ENCODE peak calls at places on chromosomes 3 and 15, in seven cellular contexts. D is lower lobe of right lung; E is neural progenitor cell; G is uterus; U is endothelial cell of umbilical vein; V is CD8-positive, alpha-beta T cell; T is Peyer's patch. I is an unnamed sample.

GRCh38 chr15:50124557-50125080 is 5.6 kb upstream of the ATP8B4 start:
- DNase-seq in D (no peak), E (no peak), G (no peak), U (no peak), V (no peak), T (no peak), I (no peak)

GRCh38 chr3:149291178-149291577 is 42.3 kb downstream of the TM4SF18 start:
- DNase-seq in D (no peak), E (peak; percentile 12), G (no peak), U (no peak), V (no peak), T (no peak), I (peak; percentile 19)

GRCh38 chr15:28954466-28955159 is 68.8 kb downstream of the APBA2 start:
- DNase-seq in D (no peak), E (no peak), G (no peak), U (no peak), V (no peak), T (no peak), I (peak; percentile 43)

GRCh38 chr15:25170781-25171110 is 216.0 kb downstream of the SNRPN start:
- DNase-seq in D (peak; percentile 32), E (no peak), G (no peak), U (no peak), V (no peak), T (peak; percentile 25), I (no peak)

GRCh38 chr15:45611305-45611704 is 23.5 kb upstream of the SQOR start:
- DNase-seq in D (no peak), E (peak; percentile 33), G (no peak), U (peak; percentile 33), V (no peak), T (no peak), I (no peak)

GRCh38 chr3:160381470-160381869 is 17.6 kb downstream of the IFT80 start:
- DNase-seq in D (no peak), E (no peak), G (no peak), U (no peak), V (no peak), T (no peak), I (no peak)

GRCh38 chr3:94612631-94613030 is 549.8 kb downstream of the NSUN3 start:
- DNase-seq in D (no peak), E (no peak), G (no peak), U (peak; percentile 2), V (no peak), T (no peak), I (no peak)

GRCh38 chr3:170532573-170532972 is 53.3 kb downstream of the SLC7A14 start:
- DNase-seq in D (no peak), E (no peak), G (no peak), U (no peak), V (no peak), T (no peak), I (no peak)

GRCh38 chr3:61936344-61936937 is 375.1 kb downstream of the PTPRG start:
- DNase-seq in D (no peak), E (peak; percentile 55), G (no peak), U (peak; percentile 39), V (peak; percentile 21), T (no peak), I (peak; percentile 58)

GRCh38 chr3:42371776-42372175 is 38.6 kb downstream of the LYZL4 start:
- DNase-seq in D (no peak), E (no peak), G (no peak), U (no peak), V (no peak), T (no peak), I (no peak)

GRCh38 chr3:6321999-6322398 is 538.9 kb upstream of the GRM7 start:
- DNase-seq in D (no peak), E (no peak), G (no peak), U (no peak), V (no peak), T (no peak), I (no peak)

GRCh38 chr3:46056686-46057085 is 29.4 kb upstream of the XCR1 start:
- DNase-seq in D (no peak), E (no peak), G (no peak), U (no peak), V (no peak), T (no peak), I (no peak)

GRCh38 chr3:24332092-24332491 is 162.6 kb downstream of the THRB start:
- DNase-seq in D (no peak), E (no peak), G (no peak), U (no peak), V (no peak), T (no peak), I (no peak)

GRCh38 chr3:32557640-32558352 is 12.9 kb downstream of the DYNC1LI1 start:
- DNase-seq in D (no peak), E (no peak), G (no peak), U (no peak), V (no peak), T (no peak), I (no peak)

GRCh38 chr3:190710723-190711122 is 151.8 kb downstream of the GMNC start:
- DNase-seq in D (no peak), E (no peak), G (no peak), U (no peak), V (no peak), T (no peak), I (no peak)

GRCh38 chr3:69189487-69189886 is 67.1 kb upstream of the LMOD3 start:
- DNase-seq in D (no peak), E (no peak), G (no peak), U (no peak), V (no peak), T (no peak), I (no peak)

GRCh38 chr3:53716998-53717397 is 129.2 kb downstream of the CHDH start:
- DNase-seq in D (no peak), E (no peak), G (no peak), U (no peak), V (no peak), T (no peak), I (no peak)

GRCh38 chr15:28086175-28086703 is 12.9 kb downstream of the OCA2 start:
- DNase-seq in D (no peak), E (peak; percentile 79), G (no peak), U (peak; percentile 59), V (peak; percentile 59), T (no peak), I (peak; percentile 69)

GRCh38 chr3:156132313-156132712 is 11.9 kb downstream of the KCNAB1 start:
- DNase-seq in D (no peak), E (no peak), G (no peak), U (no peak), V (no peak), T (no peak), I (no peak)

GRCh38 chr3:10973196-10973595 is 19.4 kb upstream of the SLC6A1 start:
- DNase-seq in D (no peak), E (no peak), G (no peak), U (no peak), V (no peak), T (no peak), I (no peak)

GRCh38 chr3:194552327-194552949 is 65.6 kb upstream of the ATP13A3 start:
- DNase-seq in D (no peak), E (no peak), G (no peak), U (no peak), V (no peak), T (no peak), I (no peak)
- TF ChIP-seq CTCF in D (no peak), E (no peak), G (no peak), U (no peak), V (no peak), T (no peak), I (no peak)

GRCh38 chr15:81922143-81922542 is 123.7 kb downstream of the MEX3B start:
- DNase-seq in D (no peak), E (no peak), G (no peak), U (no peak), V (no peak), T (no peak), I (no peak)

GRCh38 chr15:81924667-81925183 is 121.1 kb downstream of the MEX3B start:
- DNase-seq in D (no peak), E (no peak), G (no peak), U (no peak), V (no peak), T (no peak), I (no peak)

GRCh38 chr15:81923561-81924350 is 122.1 kb downstream of the MEX3B start:
- DNase-seq in D (no peak), E (no peak), G (no peak), U (no peak), V (no peak), T (no peak), I (no peak)

DNA sequence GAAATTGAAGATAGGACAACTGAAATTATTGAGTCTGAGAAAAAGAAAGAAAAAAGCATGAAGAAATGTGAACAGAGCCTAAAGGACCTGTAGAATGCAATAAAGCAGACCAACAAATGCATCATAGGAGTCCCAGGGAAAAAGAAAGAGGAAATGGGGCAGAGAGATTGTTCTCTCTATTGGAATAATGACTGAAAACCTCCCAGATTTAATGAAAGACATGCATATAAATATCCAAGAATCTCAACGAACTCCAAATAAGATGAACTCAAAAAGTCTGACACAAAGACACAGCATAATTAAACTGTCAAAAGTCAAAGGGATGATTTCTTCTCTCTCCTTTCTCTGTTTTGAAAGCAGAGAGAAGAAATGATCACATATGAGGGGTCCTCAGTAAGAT is 124.7 kb downstream of the MEX3B start:
- DNase-seq in D (no peak), E (no peak), G (no peak), U (no peak), V (no peak), T (no peak), I (no peak)
- H3K9me3 ChIP-seq in D (peaks cover 12% of the 10 kb centered on the region), E (peaks cover 8% of the 10 kb centered on the region), G (no peaks in the 10 kb centered on the region), U (no peaks in the 10 kb centered on the region), V (peaks cover 5% of the 10 kb centered on the region), T (peaks cover 7% of the 10 kb centered on the region), I (peaks cover 4% of the 10 kb centered on the region)

GRCh38 chr3:177833392-177833791 is 636.1 kb upstream of the TBL1XR1 start:
- DNase-seq in D (no peak), E (no peak), G (no peak), U (peak; percentile 72), V (no peak), T (no peak), I (no peak)

GRCh38 chr3:177830411-177830849 is 633.1 kb upstream of the TBL1XR1 start:
- DNase-seq in D (no peak), E (no peak), G (peak; percentile 61), U (no peak), V (no peak), T (no peak), I (no peak)

GRCh38 chr3:177835008-177835407 is 637.7 kb upstream of the TBL1XR1 start:
- DNase-seq in D (no peak), E (no peak), G (no peak), U (peak; percentile 88), V (no peak), T (no peak), I (no peak)

GRCh38 chr3:177832862-177833261 is 635.6 kb upstream of the TBL1XR1 start:
- DNase-seq in D (no peak), E (no peak), G (no peak), U (no peak), V (no peak), T (no peak), I (no peak)

GRCh38 chr3:177831361-177831760 is 634.1 kb upstream of the TBL1XR1 start:
- DNase-seq in D (no peak), E (no peak), G (no peak), U (no peak), V (no peak), T (no peak), I (no peak)
- TF ChIP-seq CTCF in D (no peak), E (no peak), G (no peak), U (no peak), V (no peak), T (no peak), I (no peak)

DNA sequence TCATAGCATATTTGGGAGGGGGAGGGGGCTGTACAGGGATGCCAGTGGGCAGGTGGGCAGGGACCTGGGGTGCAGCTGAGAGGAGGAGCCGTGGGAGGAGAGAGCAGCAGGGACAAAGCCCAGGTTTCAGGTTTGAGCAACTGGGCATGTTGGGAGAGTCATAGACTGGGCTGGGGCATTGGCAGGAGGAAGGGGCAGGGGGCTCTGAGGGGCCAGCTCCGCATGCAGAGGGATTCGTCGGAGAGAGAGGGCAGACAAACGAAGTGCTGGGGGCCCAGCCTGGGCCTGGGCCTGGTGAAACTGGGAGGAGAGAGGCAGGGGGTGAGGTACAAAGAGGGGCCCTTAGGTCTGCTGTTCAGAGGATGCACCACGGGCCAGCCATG is 25.2 kb downstream of the RASGRF1 start:
- DNase-seq in D (no peak), E (no peak), G (no peak), U (no peak), V (no peak), T (no peak), I (no peak)
- H3K9me3 ChIP-seq in D (no peaks in the 10 kb centered on the region), E (no peaks in the 10 kb centered on the region), G (no peaks in the 10 kb centered on the region), U (no peaks in the 10 kb centered on the region), V (no peaks in the 10 kb centered on the region), T (no peaks in the 10 kb centered on the region), I (no peaks in the 10 kb centered on the region)

I was measured in BE2C.